ENCODE peak calls at places on chromosomes 12 and 14, in four cellular contexts. One of them, this sample, is unnamed.
A peak's percentile ranks its signal among the peaks of the same experiment; 100 is the strongest.

GRCh38 chr12:78473136-78473535 is 391.4 kb upstream of the SYT1 start:
- DNase-seq in tibial nerve: no peak
- DNase-seq in neuronal stem cell: no peak
- DNase-seq in spleen: no peak
- DNase-seq in this sample: no peak

GRCh38 chr12:40473979-40474378 is 218.3 kb upstream of the CNTN1 start:
- DNase-seq in tibial nerve: no peak
- DNase-seq in neuronal stem cell: no peak
- DNase-seq in spleen: no peak
- DNase-seq in this sample: no peak

GRCh38 chr14:71942904-71943694 is 10.9 kb downstream of the RGS6 start:
- DNase-seq in tibial nerve: no peak
- DNase-seq in neuronal stem cell: no peak
- DNase-seq in spleen: no peak
- DNase-seq in this sample: no peak

GRCh38 chr14:84885061-84885460 is 644.9 kb upstream of the FLRT2 start:
- DNase-seq in tibial nerve: no peak
- DNase-seq in neuronal stem cell: no peak
- DNase-seq in spleen: no peak
- DNase-seq in this sample: no peak

GRCh38 chr12:25962932-25963525 is 4.5 kb downstream of the RASSF8 start:
- DNase-seq in tibial nerve: no peak
- DNase-seq in neuronal stem cell: no peak
- DNase-seq in spleen: no peak
- DNase-seq in this sample: no peak

GRCh38 chr12:130155416-130156073 is 6.7 kb upstream of the FZD10 start:
- DNase-seq in tibial nerve: no peak
- DNase-seq in neuronal stem cell: no peak
- DNase-seq in spleen: no peak
- DNase-seq in this sample: no peak

GRCh38 chr12:116263431-116263830 is 14.1 kb downstream of the MED13L start:
- DNase-seq in tibial nerve: no peak
- DNase-seq in neuronal stem cell: no peak
- DNase-seq in spleen: no peak
- DNase-seq in this sample: no peak

GRCh38 chr12:85299058-85299457 is 19.0 kb downstream of the ALX1 start:
- DNase-seq in tibial nerve: no peak
- DNase-seq in neuronal stem cell: no peak
- DNase-seq in spleen: no peak
- DNase-seq in this sample: no peak

GRCh38 chr12:65756956-65757511 is 67.2 kb upstream of the HMGA2 start:
- DNase-seq in tibial nerve: no peak
- DNase-seq in neuronal stem cell: no peak
- DNase-seq in spleen: no peak
- DNase-seq in this sample: no peak

GRCh38 chr12:103677341-103677740 is 90.3 kb downstream of the STAB2 start:
- DNase-seq in tibial nerve: no peak
- DNase-seq in neuronal stem cell: no peak
- DNase-seq in spleen: no peak
- DNase-seq in this sample: no peak

GRCh38 chr12:96436366-96437295 is 36.4 kb upstream of the CDK17 start:
- DNase-seq in tibial nerve: no peak
- DNase-seq in neuronal stem cell: no peak
- DNase-seq in spleen: no peak
- DNase-seq in this sample: no peak

DNA sequence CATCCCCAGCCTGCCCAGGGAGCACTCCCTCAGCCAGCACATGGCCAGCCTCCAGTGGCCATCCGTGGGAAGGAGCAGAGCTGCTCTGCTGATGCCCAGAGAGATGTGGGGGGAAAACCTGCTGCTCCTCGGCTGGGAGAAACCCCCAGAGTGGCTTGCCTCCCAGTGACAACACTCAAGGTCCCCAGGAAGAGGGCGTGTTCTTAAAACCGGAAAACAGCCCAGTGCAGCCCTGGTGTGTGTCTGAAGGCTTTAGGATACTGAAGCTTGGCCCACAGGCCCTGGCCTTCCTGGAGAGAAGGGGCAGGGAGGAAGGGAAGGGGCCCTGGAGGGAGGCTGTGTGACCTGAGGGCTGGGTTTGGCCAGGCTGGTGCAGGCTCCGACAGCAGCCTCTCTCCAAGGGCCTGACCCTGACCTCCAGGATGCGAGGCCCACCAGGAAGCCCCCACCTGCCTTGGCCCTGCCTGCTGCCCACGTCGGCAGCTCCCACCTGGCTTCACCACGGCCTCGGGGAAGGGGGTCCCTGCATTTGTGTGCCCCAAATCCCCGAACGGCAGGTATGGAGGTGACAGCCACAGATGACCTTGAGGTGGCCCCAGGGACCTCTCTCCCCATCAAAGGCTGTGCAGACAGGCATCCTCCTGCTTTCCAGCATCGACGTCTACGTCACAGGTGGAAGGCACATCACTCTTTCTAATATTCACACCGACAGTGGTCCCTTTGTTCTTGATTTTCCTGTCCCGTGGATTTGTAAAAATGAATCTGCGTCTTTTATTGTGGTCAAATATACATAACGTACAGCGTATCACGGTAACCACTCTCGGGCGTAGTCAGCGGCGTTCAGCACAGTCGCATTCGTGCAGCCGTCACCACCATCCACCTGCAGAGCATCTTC is 190.0 kb upstream of the C14orf180 start:
- DNase-seq in tibial nerve: no peak
- DNase-seq in neuronal stem cell: no peak
- DNase-seq in spleen: peak; percentile 75
- DNase-seq in this sample: no peak
- H3K27ac ChIP-seq in tibial nerve: no peak overlapping the region
- H3K27ac ChIP-seq in neuronal stem cell: no peak overlapping the region
- H3K27ac ChIP-seq in spleen: no peak overlapping the region
- H3K27ac ChIP-seq in this sample: no peak overlapping the region

GRCh38 chr14:59739794-59740193 is 130.8 kb downstream of the RTN1 start:
- DNase-seq in tibial nerve: no peak
- DNase-seq in neuronal stem cell: no peak
- DNase-seq in spleen: no peak
- DNase-seq in this sample: no peak
- H3K9me3 ChIP-seq in tibial nerve: peaks cover 4% of the 10 kb centered on the region
- H3K9me3 ChIP-seq in neuronal stem cell: no peaks in the 10 kb centered on the region
- H3K9me3 ChIP-seq in spleen: peaks cover 30% of the 10 kb centered on the region
- H3K9me3 ChIP-seq in this sample: peaks cover 13% of the 10 kb centered on the region

GRCh38 chr12:11836964-11837286 is 187.5 kb downstream of the ETV6 start:
- DNase-seq in tibial nerve: no peak
- DNase-seq in neuronal stem cell: no peak
- DNase-seq in spleen: no peak
- DNase-seq in this sample: no peak
- H3K27ac ChIP-seq in tibial nerve: peak overlapping the region; percentile 9
- H3K27ac ChIP-seq in neuronal stem cell: no peak overlapping the region
- H3K27ac ChIP-seq in spleen: peak overlapping the region; percentile 79
- H3K27ac ChIP-seq in this sample: peak overlapping the region; percentile 64

DNA sequence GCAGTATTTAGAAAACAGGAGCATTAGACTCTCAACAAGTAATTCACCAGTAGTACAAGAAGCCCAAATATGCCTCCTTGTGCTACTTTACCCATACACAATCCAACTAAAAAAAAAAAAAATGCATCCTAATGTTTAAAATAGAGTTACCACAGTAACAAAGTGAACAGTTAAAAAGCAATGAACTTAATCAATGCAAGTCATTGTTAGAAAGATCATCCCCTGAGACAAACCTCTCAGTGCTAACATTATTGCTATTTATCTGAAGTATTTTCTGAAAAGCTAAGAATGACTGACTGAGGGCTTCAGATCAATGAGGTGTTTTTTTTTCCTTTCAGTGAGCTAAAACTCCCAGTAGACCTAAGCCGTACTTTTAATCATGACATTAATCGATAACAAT is 123.2 kb downstream of the PRKD1 start:
- DNase-seq in tibial nerve: no peak
- DNase-seq in neuronal stem cell: no peak
- DNase-seq in spleen: no peak
- DNase-seq in this sample: no peak
- H3K9me3 ChIP-seq in tibial nerve: no peaks in the 10 kb centered on the region
- H3K9me3 ChIP-seq in neuronal stem cell: no peaks in the 10 kb centered on the region
- H3K9me3 ChIP-seq in spleen: no peaks in the 10 kb centered on the region
- H3K9me3 ChIP-seq in this sample: no peaks in the 10 kb centered on the region

DNA sequence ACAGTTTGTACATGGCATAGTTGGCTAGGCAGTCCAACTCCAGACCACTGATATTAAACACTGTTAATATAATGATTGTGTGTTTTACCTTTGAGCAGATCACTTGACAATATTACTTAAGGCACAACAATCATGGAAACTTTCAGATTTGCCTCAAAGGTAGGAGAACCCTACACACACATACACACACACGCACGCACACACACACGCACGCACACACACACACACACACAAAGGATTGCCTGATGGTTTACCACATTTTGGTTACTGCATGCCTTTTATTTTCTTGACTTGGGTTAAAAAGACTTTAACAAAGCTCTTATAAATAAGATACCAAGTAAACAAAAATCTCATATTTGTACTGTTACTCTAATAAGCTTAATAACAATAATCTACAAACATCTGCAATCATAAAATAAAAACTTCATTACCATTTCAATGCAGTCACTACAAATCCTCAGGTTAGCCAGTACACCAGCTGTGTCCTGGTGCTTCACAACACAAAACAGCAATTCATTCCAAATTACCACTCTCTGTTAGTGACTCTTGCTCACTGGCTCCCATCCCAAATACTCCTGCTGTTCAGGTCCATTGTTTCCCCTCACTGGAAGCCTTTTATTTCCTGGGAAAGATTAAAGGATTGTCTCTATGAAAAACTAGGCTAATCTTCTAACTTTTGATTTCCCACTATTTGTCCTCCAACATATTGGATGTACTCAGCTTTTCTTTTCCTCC is 175.2 kb upstream of the ATP2B1 start:
- DNase-seq in tibial nerve: no peak
- DNase-seq in neuronal stem cell: peak; percentile 72
- DNase-seq in spleen: no peak
- DNase-seq in this sample: no peak
- H3K27ac ChIP-seq in tibial nerve: no peak overlapping the region
- H3K27ac ChIP-seq in neuronal stem cell: peak overlapping the region; percentile 74
- H3K27ac ChIP-seq in spleen: no peak overlapping the region
- H3K27ac ChIP-seq in this sample: no peak overlapping the region

DNA sequence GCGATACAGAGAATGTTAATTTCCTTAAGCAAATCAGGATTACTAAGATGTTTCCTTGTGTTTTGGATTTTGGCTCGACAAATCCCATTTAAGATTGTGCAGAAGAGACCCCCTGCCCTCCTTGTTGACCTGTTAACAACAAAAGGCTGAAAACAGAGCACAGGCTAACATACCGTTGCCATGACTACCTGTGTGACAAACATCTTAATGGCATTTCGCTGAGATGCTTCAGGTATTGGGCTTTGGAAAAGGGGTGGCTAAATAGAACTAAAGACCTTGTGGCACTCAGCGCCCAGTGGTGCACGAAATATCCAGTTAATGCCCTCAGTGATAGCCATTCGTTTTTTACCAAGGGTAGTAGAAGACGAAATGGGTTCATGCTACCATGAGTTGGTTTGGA is 1532.2 kb upstream of the TMEM132C start:
- DNase-seq in tibial nerve: no peak
- DNase-seq in neuronal stem cell: peak; percentile 57
- DNase-seq in spleen: no peak
- DNase-seq in this sample: no peak
- H3K9me3 ChIP-seq in tibial nerve: no peaks in the 10 kb centered on the region
- H3K9me3 ChIP-seq in neuronal stem cell: no peaks in the 10 kb centered on the region
- H3K9me3 ChIP-seq in spleen: peaks cover 8% of the 10 kb centered on the region
- H3K9me3 ChIP-seq in this sample: no peaks in the 10 kb centered on the region

GRCh38 chr12:31306871-31307270 is 19.1 kb downstream of the SINHCAF start:
- DNase-seq in tibial nerve: no peak
- DNase-seq in neuronal stem cell: no peak
- DNase-seq in spleen: no peak
- DNase-seq in this sample: no peak
- H3K27ac ChIP-seq in tibial nerve: no peak overlapping the region
- H3K27ac ChIP-seq in neuronal stem cell: no peak overlapping the region
- H3K27ac ChIP-seq in spleen: no peak overlapping the region
- H3K27ac ChIP-seq in this sample: no peak overlapping the region